ENCODE peak calls at places on chromosomes 1 and 21, in five cellular contexts. One of them, this sample, is unnamed.

GRCh38 chr1:24621121-24621520 is 22.0 kb upstream of the SRRM1 start:
- DNase-seq in IMR-90: peak; percentile 27
- DNase-seq in K562: no peak
- DNase-seq in GM12878: no peak
- DNase-seq in SK-N-SH: no peak
- DNase-seq in this sample: no peak

GRCh38 chr1:38193040-38193439 is 146.4 kb upstream of the POU3F1 start:
- DNase-seq in IMR-90: no peak
- DNase-seq in K562: no peak
- DNase-seq in GM12878: no peak
- DNase-seq in SK-N-SH: no peak
- DNase-seq in this sample: no peak

GRCh38 chr1:30353637-30354036 is 369.7 kb downstream of the MATN1 start:
- DNase-seq in IMR-90: no peak
- DNase-seq in K562: no peak
- DNase-seq in GM12878: no peak
- DNase-seq in SK-N-SH: no peak
- DNase-seq in this sample: no peak

GRCh38 chr1:33298623-33299277 is 22.1 kb downstream of the A3GALT2 start:
- DNase-seq in IMR-90: peak; percentile 52
- DNase-seq in K562: peak; percentile 79
- DNase-seq in GM12878: no peak
- DNase-seq in SK-N-SH: peak; percentile 86
- DNase-seq in this sample: peak; percentile 58

GRCh38 chr1:55500601-55501000 is 285.4 kb upstream of the USP24 start:
- DNase-seq in IMR-90: peak; percentile 59
- DNase-seq in K562: no peak
- DNase-seq in GM12878: no peak
- DNase-seq in SK-N-SH: no peak
- DNase-seq in this sample: no peak

GRCh38 chr1:7372477-7373120 is 398.5 kb upstream of the VAMP3 start:
- DNase-seq in IMR-90: no peak
- DNase-seq in K562: peak; percentile 7
- DNase-seq in GM12878: no peak
- DNase-seq in SK-N-SH: no peak
- DNase-seq in this sample: no peak

GRCh38 chr1:8825985-8826481 is 8.6 kb upstream of the RERE start:
- DNase-seq in IMR-90: peak; percentile 63
- DNase-seq in K562: no peak
- DNase-seq in GM12878: no peak
- DNase-seq in SK-N-SH: no peak
- DNase-seq in this sample: no peak

GRCh38 chr1:54854376-54855020 is 32.5 kb downstream of the DHCR24 start:
- DNase-seq in IMR-90: peak; percentile 36
- DNase-seq in K562: no peak
- DNase-seq in GM12878: no peak
- DNase-seq in SK-N-SH: no peak
- DNase-seq in this sample: no peak

GRCh38 chr1:201309420-201309819 is 26.1 kb downstream of the PKP1 start:
- DNase-seq in IMR-90: peak; percentile 12
- DNase-seq in K562: peak; percentile 69
- DNase-seq in GM12878: no peak
- DNase-seq in SK-N-SH: peak; percentile 90
- DNase-seq in this sample: peak; percentile 48

GRCh38 chr1:42692461-42692860 is 10.2 kb downstream of the YBX1 start:
- DNase-seq in IMR-90: no peak
- DNase-seq in K562: no peak
- DNase-seq in GM12878: no peak
- DNase-seq in SK-N-SH: no peak
- DNase-seq in this sample: no peak

GRCh38 chr1:221611930-221612777 is 129.7 kb downstream of the DUSP10 start:
- DNase-seq in IMR-90: peak; percentile 93
- DNase-seq in K562: peak; percentile 61
- DNase-seq in GM12878: no peak
- DNase-seq in SK-N-SH: peak; percentile 51
- DNase-seq in this sample: peak; percentile 50

GRCh38 chr1:174883361-174883760 is 116.4 kb upstream of the CACYBP start:
- DNase-seq in IMR-90: peak; percentile 46
- DNase-seq in K562: peak; percentile 52
- DNase-seq in GM12878: no peak
- DNase-seq in SK-N-SH: no peak
- DNase-seq in this sample: no peak

GRCh38 chr1:90246069-90246468 is 251.2 kb downstream of the ZNF326 start:
- DNase-seq in IMR-90: no peak
- DNase-seq in K562: no peak
- DNase-seq in GM12878: no peak
- DNase-seq in SK-N-SH: no peak
- DNase-seq in this sample: no peak

GRCh38 chr1:10444795-10445397 is 4.9 kb upstream of the CORT start:
- DNase-seq in IMR-90: no peak
- DNase-seq in K562: no peak
- DNase-seq in GM12878: no peak
- DNase-seq in SK-N-SH: no peak
- DNase-seq in this sample: no peak

GRCh38 chr1:202498542-202498941 is 150.0 kb downstream of the PPP1R12B start:
- DNase-seq in IMR-90: peak; percentile 49
- DNase-seq in K562: no peak
- DNase-seq in GM12878: no peak
- DNase-seq in SK-N-SH: no peak
- DNase-seq in this sample: no peak

GRCh38 chr1:66916320-66916719 is 8.3 kb downstream of the DNAI4 start:
- DNase-seq in IMR-90: no peak
- DNase-seq in K562: peak; percentile 81
- DNase-seq in GM12878: no peak
- DNase-seq in SK-N-SH: peak; percentile 42
- DNase-seq in this sample: no peak

GRCh38 chr1:66919063-66919462 is 5.6 kb downstream of the DNAI4 start:
- DNase-seq in IMR-90: no peak
- DNase-seq in K562: no peak
- DNase-seq in GM12878: no peak
- DNase-seq in SK-N-SH: no peak
- DNase-seq in this sample: no peak

GRCh38 chr1:66920543-66920942 is 4.1 kb downstream of the DNAI4 start:
- DNase-seq in IMR-90: no peak
- DNase-seq in K562: no peak
- DNase-seq in GM12878: no peak
- DNase-seq in SK-N-SH: no peak
- DNase-seq in this sample: no peak

GRCh38 chr1:66919828-66920227 is 4.8 kb downstream of the DNAI4 start:
- DNase-seq in IMR-90: no peak
- DNase-seq in K562: no peak
- DNase-seq in GM12878: no peak
- DNase-seq in SK-N-SH: no peak
- DNase-seq in this sample: no peak

GRCh38 chr1:66917476-66917875 is 7.2 kb downstream of the DNAI4 start:
- DNase-seq in IMR-90: no peak
- DNase-seq in K562: no peak
- DNase-seq in GM12878: no peak
- DNase-seq in SK-N-SH: no peak
- DNase-seq in this sample: no peak
- TF ChIP-seq USF2 in IMR-90: no peak
- TF ChIP-seq USF2 in K562: no peak
- TF ChIP-seq USF2 in GM12878: no peak
- TF ChIP-seq USF2 in SK-N-SH: no peak
- TF ChIP-seq USF2 in this sample: no peak

DNA sequence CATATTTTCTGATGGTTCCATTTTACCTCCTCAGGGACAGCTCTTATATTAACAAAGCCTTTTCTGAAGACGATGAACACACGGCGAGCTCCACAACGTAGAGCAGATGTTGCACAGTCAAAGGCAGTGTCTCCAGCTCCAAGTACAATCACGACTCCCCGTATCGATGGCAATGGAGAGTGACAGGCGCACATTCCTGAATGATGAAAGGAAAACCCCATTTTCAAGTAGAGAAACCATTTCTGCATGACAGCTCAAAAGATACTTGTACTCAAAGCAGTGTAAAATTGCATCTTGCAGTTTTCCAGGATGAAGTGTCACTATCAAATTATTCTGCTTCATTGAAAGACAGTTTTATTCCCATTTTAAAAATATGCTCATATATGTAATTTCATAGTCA is 327.6 kb downstream of the DPYD start:
- DNase-seq in IMR-90: no peak
- DNase-seq in K562: no peak
- DNase-seq in GM12878: no peak
- DNase-seq in SK-N-SH: no peak
- DNase-seq in this sample: no peak
- TF ChIP-seq RCOR1 in IMR-90: no peak
- TF ChIP-seq RCOR1 in K562: no peak
- TF ChIP-seq RCOR1 in GM12878: no peak
- TF ChIP-seq RCOR1 in SK-N-SH: no peak
- TF ChIP-seq RCOR1 in this sample: no peak

DNA sequence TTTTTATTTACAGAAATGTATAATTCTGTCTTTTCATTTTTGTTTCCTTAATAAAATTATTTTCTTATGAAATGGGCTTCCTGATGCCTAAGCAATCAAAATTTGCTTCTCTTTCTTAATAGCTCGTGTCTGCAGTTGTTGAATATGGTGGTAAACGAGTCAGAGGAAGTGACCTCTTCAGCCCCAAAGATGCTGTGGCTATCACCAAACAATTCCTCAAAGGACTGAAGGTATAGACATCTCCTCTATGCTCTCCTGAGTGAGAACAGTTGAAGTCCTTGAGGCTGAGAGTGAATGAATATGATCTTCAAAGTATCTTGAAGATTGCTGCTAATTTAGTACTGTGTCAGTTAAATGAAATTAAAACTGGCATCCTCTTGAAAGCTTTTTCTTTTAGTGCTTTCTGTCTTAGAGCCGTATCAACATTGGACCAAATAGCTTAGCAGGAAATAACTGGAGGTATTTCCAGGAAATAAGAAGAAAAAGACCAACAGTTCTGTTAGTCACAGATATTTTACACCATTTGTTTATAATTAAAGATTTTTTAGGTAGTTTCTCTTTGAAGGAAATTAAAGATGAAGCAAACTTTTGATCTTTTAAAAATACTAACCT is 24.7 kb downstream of the VPS45 start:
- DNase-seq in IMR-90: peak; percentile 2
- DNase-seq in K562: no peak
- DNase-seq in GM12878: no peak
- DNase-seq in SK-N-SH: no peak
- DNase-seq in this sample: no peak
- TF ChIP-seq USF2 in IMR-90: no peak
- TF ChIP-seq USF2 in K562: no peak
- TF ChIP-seq USF2 in GM12878: no peak
- TF ChIP-seq USF2 in SK-N-SH: no peak
- TF ChIP-seq USF2 in this sample: no peak

GRCh38 chr1:165828581-165829329 is 1.3 kb downstream of the UCK2 start:
- DNase-seq in IMR-90: peak; percentile 90
- DNase-seq in K562: peak; percentile 89
- DNase-seq in GM12878: no peak
- DNase-seq in SK-N-SH: peak; percentile 82
- DNase-seq in this sample: peak; percentile 82
- TF ChIP-seq RCOR1 in IMR-90: peak; percentile 14
- TF ChIP-seq RCOR1 in K562: no peak
- TF ChIP-seq RCOR1 in GM12878: no peak
- TF ChIP-seq RCOR1 in SK-N-SH: no peak
- TF ChIP-seq RCOR1 in this sample: no peak

GRCh38 chr21:31802331-31802730 is 70.4 kb upstream of the SCAF4 start:
- DNase-seq in IMR-90: no peak
- DNase-seq in K562: no peak
- DNase-seq in GM12878: no peak
- DNase-seq in SK-N-SH: no peak
- DNase-seq in this sample: no peak

GRCh38 chr21:31801551-31802234 is 69.8 kb upstream of the SCAF4 start:
- DNase-seq in IMR-90: no peak
- DNase-seq in K562: no peak
- DNase-seq in GM12878: no peak
- DNase-seq in SK-N-SH: no peak
- DNase-seq in this sample: no peak

GRCh38 chr21:31804008-31804394 is 68.8 kb upstream of the HUNK start:
- DNase-seq in IMR-90: no peak
- DNase-seq in K562: no peak
- DNase-seq in GM12878: no peak
- DNase-seq in SK-N-SH: no peak
- DNase-seq in this sample: no peak

GRCh38 chr21:31798842-31799691 is 67.1 kb upstream of the SCAF4 start:
- DNase-seq in IMR-90: peak; percentile 22
- DNase-seq in K562: no peak
- DNase-seq in GM12878: no peak
- DNase-seq in SK-N-SH: no peak
- DNase-seq in this sample: no peak

GRCh38 chr21:31803039-31804007 is 69.5 kb upstream of the HUNK start:
- DNase-seq in IMR-90: no peak
- DNase-seq in K562: no peak
- DNase-seq in GM12878: no peak
- DNase-seq in SK-N-SH: no peak
- DNase-seq in this sample: no peak
- TF ChIP-seq USF2 in IMR-90: no peak
- TF ChIP-seq USF2 in K562: no peak
- TF ChIP-seq USF2 in GM12878: no peak
- TF ChIP-seq USF2 in SK-N-SH: no peak
- TF ChIP-seq USF2 in this sample: no peak

DNA sequence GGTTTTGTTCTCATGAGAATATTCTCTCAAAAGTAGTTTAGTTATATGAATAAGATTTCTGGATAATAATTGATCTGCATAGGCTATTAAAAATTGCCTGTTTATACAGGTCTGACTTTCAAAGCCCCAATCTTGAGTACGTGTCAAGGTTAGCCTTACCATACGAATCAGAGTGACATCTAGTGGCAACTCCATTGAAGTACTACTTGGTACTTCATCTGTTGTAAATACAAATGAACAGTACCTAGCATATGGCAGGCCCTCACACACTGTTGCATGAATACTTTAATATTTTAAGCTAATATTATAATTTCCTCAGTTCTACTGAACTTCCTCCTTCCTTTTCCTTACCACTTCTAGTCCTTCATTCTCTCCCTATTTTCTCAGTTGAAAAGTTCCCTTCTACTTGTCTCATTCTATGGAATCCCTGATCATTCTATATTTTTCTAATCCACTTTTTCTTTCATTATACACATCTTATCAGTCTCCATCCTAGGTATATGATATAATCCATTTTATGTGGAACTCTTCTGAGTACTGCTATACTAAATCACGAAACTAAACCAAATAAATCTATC is 101.2 kb downstream of the AKT3 start:
- DNase-seq in IMR-90: peak; percentile 88
- DNase-seq in K562: peak; percentile 70
- DNase-seq in GM12878: peak; percentile 28
- DNase-seq in SK-N-SH: peak; percentile 77
- DNase-seq in this sample: peak; percentile 72
- TF ChIP-seq RCOR1 in IMR-90: no peak
- TF ChIP-seq RCOR1 in K562: no peak
- TF ChIP-seq RCOR1 in GM12878: no peak
- TF ChIP-seq RCOR1 in SK-N-SH: no peak
- TF ChIP-seq RCOR1 in this sample: no peak

This sample was measured in A549.